ENCODE peak calls at places on chromosomes 2 and 18, in six cellular contexts. U, M, D, N, Y and R are unnamed samples.

GRCh38 chr18:39313992-39314391 is 1748.4 kb upstream of the CELF4 start:
- DNase-seq in U (no peak), M (no peak), D (no peak), N (no peak), Y (no peak), R (no peak)

GRCh38 chr2:175931751-175932295 is 70.2 kb downstream of the LNPK start:
- DNase-seq in U (no peak), M (no peak), D (no peak), N (no peak), Y (peak), R (no peak)

GRCh38 chr2:120245520-120245835 is 7.2 kb upstream of the RALB start:
- DNase-seq in U (no peak), M (no peak), D (no peak), N (no peak), Y (no peak), R (no peak)

GRCh38 chr2:199704358-199705238 is 146.4 kb downstream of the FTCDNL1 start:
- DNase-seq in U (no peak), M (peak), D (no peak), N (no peak), Y (no peak), R (peak)

GRCh38 chr2:102895386-102895785 is 133.6 kb downstream of the TMEM182 start:
- DNase-seq in U (no peak), M (no peak), D (no peak), N (no peak), Y (no peak), R (no peak)

GRCh38 chr2:129907256-129907973 is 72.1 kb upstream of the RAB6C start:
- DNase-seq in U (peak), M (no peak), D (no peak), N (peak), Y (no peak), R (no peak)

GRCh38 chr2:112181571-112182290 is 43.5 kb downstream of the FBLN7 start:
- DNase-seq in U (no peak), M (no peak), D (no peak), N (peak), Y (no peak), R (no peak)

GRCh38 chr2:202375006-202375610 is 1.0 kb upstream of the BMPR2 start:
- DNase-seq in U (peak), M (peak), D (peak), N (peak), Y (no peak), R (peak)

GRCh38 chr2:95315801-95316411 is 18.8 kb downstream of the KCNIP3 start:
- DNase-seq in U (no peak), M (peak), D (peak), N (no peak), Y (peak), R (no peak)